ENCODE peak calls at places on chromosomes 2 and 18, in five cellular contexts. One of them, this sample, is unnamed.

GRCh38 chr2:43169091-43169936 is 57.1 kb downstream of the ZFP36L2 start:
- DNase-seq in stimulated activated naive B cell treated with anti-CD40 and anti-IgM and Interleukin-4, amounts not matched to agents 10 μg/mL and 1 μg/mL and 100 μg/mL, for 72 hours: peak
- DNase-seq in activated naive CD8-positive, alpha-beta T cell treated with anti-CD3 and anti-CD28 coated beads, Interleukin-2, amount 10 ng/mL, durations not matched to agents 7 days and 5 days: peak
- DNase-seq in central memory CD4-positive, alpha-beta T cell: no peak
- DNase-seq in NCI-H2029 treated with DMSO at 0.1 percent for 48 hours: no peak
- DNase-seq in this sample: no peak

GRCh38 chr18:73408434-73408833 is 540.6 kb upstream of the NETO1 start:
- DNase-seq in stimulated activated naive B cell treated with anti-CD40 and anti-IgM and Interleukin-4, amounts not matched to agents 10 μg/mL and 1 μg/mL and 100 μg/mL, for 72 hours: no peak
- DNase-seq in activated naive CD8-positive, alpha-beta T cell treated with anti-CD3 and anti-CD28 coated beads, Interleukin-2, amount 10 ng/mL, durations not matched to agents 7 days and 5 days: no peak
- DNase-seq in central memory CD4-positive, alpha-beta T cell: no peak
- DNase-seq in NCI-H2029 treated with DMSO at 0.1 percent for 48 hours: no peak
- DNase-seq in this sample: no peak

GRCh38 chr2:196914867-196915465 is 11.5 kb downstream of the PGAP1 start:
- DNase-seq in stimulated activated naive B cell treated with anti-CD40 and anti-IgM and Interleukin-4, amounts not matched to agents 10 μg/mL and 1 μg/mL and 100 μg/mL, for 72 hours: no peak
- DNase-seq in activated naive CD8-positive, alpha-beta T cell treated with anti-CD3 and anti-CD28 coated beads, Interleukin-2, amount 10 ng/mL, durations not matched to agents 7 days and 5 days: no peak
- DNase-seq in central memory CD4-positive, alpha-beta T cell: peak
- DNase-seq in NCI-H2029 treated with DMSO at 0.1 percent for 48 hours: no peak
- DNase-seq in this sample: no peak

GRCh38 chr2:170142502-170142901 is 35.4 kb upstream of the MYO3B start:
- DNase-seq in stimulated activated naive B cell treated with anti-CD40 and anti-IgM and Interleukin-4, amounts not matched to agents 10 μg/mL and 1 μg/mL and 100 μg/mL, for 72 hours: no peak
- DNase-seq in activated naive CD8-positive, alpha-beta T cell treated with anti-CD3 and anti-CD28 coated beads, Interleukin-2, amount 10 ng/mL, durations not matched to agents 7 days and 5 days: no peak
- DNase-seq in central memory CD4-positive, alpha-beta T cell: no peak
- DNase-seq in NCI-H2029 treated with DMSO at 0.1 percent for 48 hours: no peak
- DNase-seq in this sample: no peak

GRCh38 chr2:241895732-241896641 is 26.5 kb downstream of the RTP5 start:
- DNase-seq in stimulated activated naive B cell treated with anti-CD40 and anti-IgM and Interleukin-4, amounts not matched to agents 10 μg/mL and 1 μg/mL and 100 μg/mL, for 72 hours: no peak
- DNase-seq in activated naive CD8-positive, alpha-beta T cell treated with anti-CD3 and anti-CD28 coated beads, Interleukin-2, amount 10 ng/mL, durations not matched to agents 7 days and 5 days: no peak
- DNase-seq in central memory CD4-positive, alpha-beta T cell: no peak
- DNase-seq in NCI-H2029 treated with DMSO at 0.1 percent for 48 hours: peak
- DNase-seq in this sample: no peak

GRCh38 chr2:100321881-100322820 is at the start of gene LONRF2:
- DNase-seq in stimulated activated naive B cell treated with anti-CD40 and anti-IgM and Interleukin-4, amounts not matched to agents 10 μg/mL and 1 μg/mL and 100 μg/mL, for 72 hours: peak
- DNase-seq in activated naive CD8-positive, alpha-beta T cell treated with anti-CD3 and anti-CD28 coated beads, Interleukin-2, amount 10 ng/mL, durations not matched to agents 7 days and 5 days: peak
- DNase-seq in central memory CD4-positive, alpha-beta T cell: no peak
- DNase-seq in NCI-H2029 treated with DMSO at 0.1 percent for 48 hours: no peak
- DNase-seq in this sample: no peak

GRCh38 chr18:49016648-49017539 is 66.1 kb upstream of the SMAD7 start:
- DNase-seq in stimulated activated naive B cell treated with anti-CD40 and anti-IgM and Interleukin-4, amounts not matched to agents 10 μg/mL and 1 μg/mL and 100 μg/mL, for 72 hours: no peak
- DNase-seq in activated naive CD8-positive, alpha-beta T cell treated with anti-CD3 and anti-CD28 coated beads, Interleukin-2, amount 10 ng/mL, durations not matched to agents 7 days and 5 days: no peak
- DNase-seq in central memory CD4-positive, alpha-beta T cell: no peak
- DNase-seq in NCI-H2029 treated with DMSO at 0.1 percent for 48 hours: no peak
- DNase-seq in this sample: peak

GRCh38 chr2:39724828-39725144 is 54.3 kb downstream of the THUMPD2 start:
- DNase-seq in stimulated activated naive B cell treated with anti-CD40 and anti-IgM and Interleukin-4, amounts not matched to agents 10 μg/mL and 1 μg/mL and 100 μg/mL, for 72 hours: no peak
- DNase-seq in activated naive CD8-positive, alpha-beta T cell treated with anti-CD3 and anti-CD28 coated beads, Interleukin-2, amount 10 ng/mL, durations not matched to agents 7 days and 5 days: no peak
- DNase-seq in central memory CD4-positive, alpha-beta T cell: no peak
- DNase-seq in NCI-H2029 treated with DMSO at 0.1 percent for 48 hours: no peak
- DNase-seq in this sample: no peak

GRCh38 chr2:217314021-217314460 is 454.2 kb upstream of the TNP1 start:
- DNase-seq in stimulated activated naive B cell treated with anti-CD40 and anti-IgM and Interleukin-4, amounts not matched to agents 10 μg/mL and 1 μg/mL and 100 μg/mL, for 72 hours: no peak
- DNase-seq in activated naive CD8-positive, alpha-beta T cell treated with anti-CD3 and anti-CD28 coated beads, Interleukin-2, amount 10 ng/mL, durations not matched to agents 7 days and 5 days: no peak
- DNase-seq in central memory CD4-positive, alpha-beta T cell: no peak
- DNase-seq in NCI-H2029 treated with DMSO at 0.1 percent for 48 hours: peak
- DNase-seq in this sample: no peak

GRCh38 chr2:100413586-100413985 is 3.9 kb downstream of the CHST10 start:
- DNase-seq in stimulated activated naive B cell treated with anti-CD40 and anti-IgM and Interleukin-4, amounts not matched to agents 10 μg/mL and 1 μg/mL and 100 μg/mL, for 72 hours: no peak
- DNase-seq in activated naive CD8-positive, alpha-beta T cell treated with anti-CD3 and anti-CD28 coated beads, Interleukin-2, amount 10 ng/mL, durations not matched to agents 7 days and 5 days: no peak
- DNase-seq in central memory CD4-positive, alpha-beta T cell: no peak
- DNase-seq in NCI-H2029 treated with DMSO at 0.1 percent for 48 hours: no peak
- DNase-seq in this sample: no peak

GRCh38 chr2:127032601-127033000 is 74.4 kb downstream of the BIN1 start:
- DNase-seq in stimulated activated naive B cell treated with anti-CD40 and anti-IgM and Interleukin-4, amounts not matched to agents 10 μg/mL and 1 μg/mL and 100 μg/mL, for 72 hours: no peak
- DNase-seq in activated naive CD8-positive, alpha-beta T cell treated with anti-CD3 and anti-CD28 coated beads, Interleukin-2, amount 10 ng/mL, durations not matched to agents 7 days and 5 days: no peak
- DNase-seq in central memory CD4-positive, alpha-beta T cell: no peak
- DNase-seq in NCI-H2029 treated with DMSO at 0.1 percent for 48 hours: no peak
- DNase-seq in this sample: no peak

GRCh38 chr2:28387082-28387960 is 5.3 kb upstream of the FOSL2 start:
- DNase-seq in stimulated activated naive B cell treated with anti-CD40 and anti-IgM and Interleukin-4, amounts not matched to agents 10 μg/mL and 1 μg/mL and 100 μg/mL, for 72 hours: no peak
- DNase-seq in activated naive CD8-positive, alpha-beta T cell treated with anti-CD3 and anti-CD28 coated beads, Interleukin-2, amount 10 ng/mL, durations not matched to agents 7 days and 5 days: no peak
- DNase-seq in central memory CD4-positive, alpha-beta T cell: no peak
- DNase-seq in NCI-H2029 treated with DMSO at 0.1 percent for 48 hours: no peak
- DNase-seq in this sample: no peak

GRCh38 chr2:149019768-149020167 is 18.7 kb upstream of the LYPD6B start:
- DNase-seq in stimulated activated naive B cell treated with anti-CD40 and anti-IgM and Interleukin-4, amounts not matched to agents 10 μg/mL and 1 μg/mL and 100 μg/mL, for 72 hours: no peak
- DNase-seq in activated naive CD8-positive, alpha-beta T cell treated with anti-CD3 and anti-CD28 coated beads, Interleukin-2, amount 10 ng/mL, durations not matched to agents 7 days and 5 days: no peak
- DNase-seq in central memory CD4-positive, alpha-beta T cell: no peak
- DNase-seq in NCI-H2029 treated with DMSO at 0.1 percent for 48 hours: peak
- DNase-seq in this sample: no peak

GRCh38 chr2:43224131-43224570 is 2.3 kb downstream of the ZFP36L2 start:
- DNase-seq in stimulated activated naive B cell treated with anti-CD40 and anti-IgM and Interleukin-4, amounts not matched to agents 10 μg/mL and 1 μg/mL and 100 μg/mL, for 72 hours: peak
- DNase-seq in activated naive CD8-positive, alpha-beta T cell treated with anti-CD3 and anti-CD28 coated beads, Interleukin-2, amount 10 ng/mL, durations not matched to agents 7 days and 5 days: no peak
- DNase-seq in central memory CD4-positive, alpha-beta T cell: peak
- DNase-seq in NCI-H2029 treated with DMSO at 0.1 percent for 48 hours: no peak
- DNase-seq in this sample: no peak

GRCh38 chr2:175576270-175576669 is 394.8 kb upstream of the ATP5MC3 start:
- DNase-seq in stimulated activated naive B cell treated with anti-CD40 and anti-IgM and Interleukin-4, amounts not matched to agents 10 μg/mL and 1 μg/mL and 100 μg/mL, for 72 hours: no peak
- DNase-seq in activated naive CD8-positive, alpha-beta T cell treated with anti-CD3 and anti-CD28 coated beads, Interleukin-2, amount 10 ng/mL, durations not matched to agents 7 days and 5 days: no peak
- DNase-seq in central memory CD4-positive, alpha-beta T cell: no peak
- DNase-seq in NCI-H2029 treated with DMSO at 0.1 percent for 48 hours: no peak
- DNase-seq in this sample: no peak

GRCh38 chr2:241508240-241508509 is 209 bp downstream of the STK25 start:
- DNase-seq in stimulated activated naive B cell treated with anti-CD40 and anti-IgM and Interleukin-4, amounts not matched to agents 10 μg/mL and 1 μg/mL and 100 μg/mL, for 72 hours: no peak
- DNase-seq in activated naive CD8-positive, alpha-beta T cell treated with anti-CD3 and anti-CD28 coated beads, Interleukin-2, amount 10 ng/mL, durations not matched to agents 7 days and 5 days: no peak
- DNase-seq in central memory CD4-positive, alpha-beta T cell: no peak
- DNase-seq in NCI-H2029 treated with DMSO at 0.1 percent for 48 hours: no peak
- DNase-seq in this sample: no peak

GRCh38 chr2:95531254-95531771 is 46.8 kb upstream of the TRIM43B start:
- DNase-seq in stimulated activated naive B cell treated with anti-CD40 and anti-IgM and Interleukin-4, amounts not matched to agents 10 μg/mL and 1 μg/mL and 100 μg/mL, for 72 hours: peak
- DNase-seq in activated naive CD8-positive, alpha-beta T cell treated with anti-CD3 and anti-CD28 coated beads, Interleukin-2, amount 10 ng/mL, durations not matched to agents 7 days and 5 days: no peak
- DNase-seq in central memory CD4-positive, alpha-beta T cell: no peak
- DNase-seq in NCI-H2029 treated with DMSO at 0.1 percent for 48 hours: no peak
- DNase-seq in this sample: no peak

GRCh38 chr2:53209679-53210473 is 557.7 kb upstream of the CHAC2 start:
- DNase-seq in stimulated activated naive B cell treated with anti-CD40 and anti-IgM and Interleukin-4, amounts not matched to agents 10 μg/mL and 1 μg/mL and 100 μg/mL, for 72 hours: no peak
- DNase-seq in activated naive CD8-positive, alpha-beta T cell treated with anti-CD3 and anti-CD28 coated beads, Interleukin-2, amount 10 ng/mL, durations not matched to agents 7 days and 5 days: no peak
- DNase-seq in central memory CD4-positive, alpha-beta T cell: no peak
- DNase-seq in NCI-H2029 treated with DMSO at 0.1 percent for 48 hours: no peak
- DNase-seq in this sample: no peak

GRCh38 chr2:195782156-195782555 is 125.1 kb downstream of the SLC39A10 start:
- DNase-seq in stimulated activated naive B cell treated with anti-CD40 and anti-IgM and Interleukin-4, amounts not matched to agents 10 μg/mL and 1 μg/mL and 100 μg/mL, for 72 hours: no peak
- DNase-seq in activated naive CD8-positive, alpha-beta T cell treated with anti-CD3 and anti-CD28 coated beads, Interleukin-2, amount 10 ng/mL, durations not matched to agents 7 days and 5 days: no peak
- DNase-seq in central memory CD4-positive, alpha-beta T cell: no peak
- DNase-seq in NCI-H2029 treated with DMSO at 0.1 percent for 48 hours: no peak
- DNase-seq in this sample: no peak

GRCh38 chr2:207230261-207231105 is 64.7 kb upstream of the KLF7 start:
- DNase-seq in stimulated activated naive B cell treated with anti-CD40 and anti-IgM and Interleukin-4, amounts not matched to agents 10 μg/mL and 1 μg/mL and 100 μg/mL, for 72 hours: no peak
- DNase-seq in activated naive CD8-positive, alpha-beta T cell treated with anti-CD3 and anti-CD28 coated beads, Interleukin-2, amount 10 ng/mL, durations not matched to agents 7 days and 5 days: no peak
- DNase-seq in central memory CD4-positive, alpha-beta T cell: no peak
- DNase-seq in NCI-H2029 treated with DMSO at 0.1 percent for 48 hours: no peak
- DNase-seq in this sample: no peak

GRCh38 chr18:6857305-6857704 is 127.8 kb downstream of the ARHGAP28 start:
- DNase-seq in stimulated activated naive B cell treated with anti-CD40 and anti-IgM and Interleukin-4, amounts not matched to agents 10 μg/mL and 1 μg/mL and 100 μg/mL, for 72 hours: no peak
- DNase-seq in activated naive CD8-positive, alpha-beta T cell treated with anti-CD3 and anti-CD28 coated beads, Interleukin-2, amount 10 ng/mL, durations not matched to agents 7 days and 5 days: no peak
- DNase-seq in central memory CD4-positive, alpha-beta T cell: no peak
- DNase-seq in NCI-H2029 treated with DMSO at 0.1 percent for 48 hours: no peak
- DNase-seq in this sample: no peak

GRCh38 chr2:6864251-6864758 is 1.4 kb downstream of the CMPK2 start:
- DNase-seq in stimulated activated naive B cell treated with anti-CD40 and anti-IgM and Interleukin-4, amounts not matched to agents 10 μg/mL and 1 μg/mL and 100 μg/mL, for 72 hours: no peak
- DNase-seq in activated naive CD8-positive, alpha-beta T cell treated with anti-CD3 and anti-CD28 coated beads, Interleukin-2, amount 10 ng/mL, durations not matched to agents 7 days and 5 days: no peak
- DNase-seq in central memory CD4-positive, alpha-beta T cell: no peak
- DNase-seq in NCI-H2029 treated with DMSO at 0.1 percent for 48 hours: no peak
- DNase-seq in this sample: no peak

GRCh38 chr2:63000801-63001200 is 49.8 kb upstream of the OTX1 start:
- DNase-seq in stimulated activated naive B cell treated with anti-CD40 and anti-IgM and Interleukin-4, amounts not matched to agents 10 μg/mL and 1 μg/mL and 100 μg/mL, for 72 hours: no peak
- DNase-seq in activated naive CD8-positive, alpha-beta T cell treated with anti-CD3 and anti-CD28 coated beads, Interleukin-2, amount 10 ng/mL, durations not matched to agents 7 days and 5 days: no peak
- DNase-seq in central memory CD4-positive, alpha-beta T cell: no peak
- DNase-seq in NCI-H2029 treated with DMSO at 0.1 percent for 48 hours: no peak
- DNase-seq in this sample: no peak